ENCODE peak calls at places on chromosomes 11 and 22, in nine cellular contexts. M is heart right ventricle; X is cardiac muscle cell; J is CD8-positive, alpha-beta T cell; C is pancreas; H is neural progenitor cell; D is ovary; W is IMR-90; V is stomach. I is an unnamed sample.

GRCh38 chr11:102171101-102171500 is 60.9 kb downstream of the YAP1 start:
- DNase-seq in J (no peak), X (no peak), V (no peak), C (no peak), M (no peak), W (peak; percentile 85), D (no peak), H (no peak), I (no peak)

GRCh38 chr11:130051077-130051476 is 18.6 kb upstream of the APLP2 start:
- DNase-seq in H (no peak), J (no peak), D (no peak), M (no peak), V (no peak), X (no peak), W (peak; percentile 53), C (no peak), I (no peak)

GRCh38 chr11:103870821-103871309 is 165.6 kb upstream of the DDI1 start:
- DNase-seq in M (peak; percentile 27), C (no peak), V (no peak), D (peak; percentile 69), J (no peak), W (no peak), H (no peak), X (no peak), I (no peak)

GRCh38 chr11:119907934-119908760 is 179.1 kb upstream of the NECTIN1 start:
- DNase-seq in W (no peak), C (no peak), M (no peak), X (no peak), V (no peak), D (no peak), J (no peak), H (no peak), I (no peak)

GRCh38 chr11:73963861-73964260 is 13.0 kb downstream of the DNAJB13 start:
- DNase-seq in X (no peak), W (no peak), H (no peak), M (no peak), D (no peak), C (no peak), V (no peak), J (no peak), I (no peak)

GRCh38 chr11:10116588-10116987 is 177.4 kb downstream of the SBF2 start:
- DNase-seq in C (no peak), D (no peak), X (no peak), M (no peak), H (no peak), J (no peak), V (no peak), W (no peak), I (no peak)

GRCh38 chr22:31451709-31452571 is 37.7 kb downstream of the EIF4ENIF1 start:
- DNase-seq in W (peak; percentile 59), X (peak; percentile 54), M (no peak), H (peak; percentile 51), J (no peak), V (no peak), C (no peak), D (no peak), I (no peak)

GRCh38 chr11:86476109-86476861 is 101.6 kb downstream of the CCDC81 start:
- DNase-seq in H (no peak), W (peak; percentile 7), D (peak; percentile 41), M (peak; percentile 56), J (no peak), X (no peak), V (no peak), C (no peak), I (no peak)

GRCh38 chr11:962743-963142 is 37.1 kb downstream of the AP2A2 start:
- DNase-seq in X (no peak), C (no peak), J (no peak), M (no peak), W (no peak), V (no peak), H (no peak), D (no peak), I (no peak)

GRCh38 chr11:128776434-128777284 is 82.8 kb downstream of the FLI1 start:
- DNase-seq in D (peak; percentile 32), C (peak; percentile 51), H (peak; percentile 78), J (peak; percentile 27), X (peak; percentile 64), W (peak; percentile 33), V (peak; percentile 49), M (peak; percentile 67), I (peak; percentile 12)

GRCh38 chr22:47616396-47617020 is 854.1 kb downstream of the TBC1D22A start:
- DNase-seq in J (no peak), M (no peak), C (no peak), V (peak; percentile 14), X (no peak), H (no peak), D (no peak), W (no peak), I (no peak)

GRCh38 chr11:78414321-78415051 is 3.1 kb downstream of the GAB2 start:
- DNase-seq in X (no peak), C (no peak), J (no peak), D (no peak), V (no peak), H (no peak), W (peak; percentile 43), M (no peak), I (no peak)

DNA sequence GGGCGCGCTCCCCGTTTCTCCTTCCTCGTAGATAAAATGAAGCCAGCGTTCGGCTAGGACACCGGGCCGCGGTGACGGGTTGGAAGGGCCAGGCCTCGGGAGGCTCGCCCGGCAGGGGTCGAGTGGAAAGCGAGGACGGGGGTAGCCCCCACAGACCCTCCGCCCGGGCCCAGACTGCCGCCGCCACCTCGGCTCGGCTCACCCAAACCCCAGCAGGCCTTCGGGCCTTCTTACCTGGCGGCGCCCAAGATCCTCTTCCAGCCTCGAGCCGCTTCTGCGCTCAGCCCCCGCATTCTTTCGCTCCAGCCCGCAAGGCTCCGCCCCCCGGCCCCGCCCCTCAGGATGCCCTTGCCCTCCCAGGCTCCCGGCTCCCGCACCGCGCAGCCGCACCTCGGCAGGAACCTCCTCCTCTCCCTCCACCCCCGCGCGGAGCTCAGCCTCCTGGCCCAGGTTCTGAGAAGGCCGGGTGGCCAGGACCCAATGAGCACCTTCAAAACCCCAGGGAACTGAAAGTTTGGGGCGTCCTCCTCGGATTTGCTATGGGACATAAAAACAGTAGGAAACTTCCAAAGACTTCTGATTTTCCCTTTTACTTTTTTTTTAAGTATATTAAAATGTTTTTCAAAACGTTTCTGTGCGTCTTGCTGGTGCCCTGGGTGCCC is at the start of gene CD59:
- DNase-seq in J (peak; percentile 90), M (peak; percentile 98), D (peak; percentile 96), W (peak; percentile 88), V (peak; percentile 98), X (peak; percentile 94), C (peak; percentile 97), H (peak; percentile 95), I (peak; percentile 84)
- H3K27ac ChIP-seq in J (peak within 1 kb of the TSS; percentile 54), M (peak within 1 kb of the TSS; percentile 100), D (peak within 1 kb of the TSS; percentile 74), W (peak within 1 kb of the TSS; percentile 84), V (peak within 1 kb of the TSS; percentile 97), X (peak within 1 kb of the TSS; percentile 65), C (peak within 1 kb of the TSS; percentile 82), H (no peak within 1 kb of the TSS), I (peak within 1 kb of the TSS; percentile 52)

DNA sequence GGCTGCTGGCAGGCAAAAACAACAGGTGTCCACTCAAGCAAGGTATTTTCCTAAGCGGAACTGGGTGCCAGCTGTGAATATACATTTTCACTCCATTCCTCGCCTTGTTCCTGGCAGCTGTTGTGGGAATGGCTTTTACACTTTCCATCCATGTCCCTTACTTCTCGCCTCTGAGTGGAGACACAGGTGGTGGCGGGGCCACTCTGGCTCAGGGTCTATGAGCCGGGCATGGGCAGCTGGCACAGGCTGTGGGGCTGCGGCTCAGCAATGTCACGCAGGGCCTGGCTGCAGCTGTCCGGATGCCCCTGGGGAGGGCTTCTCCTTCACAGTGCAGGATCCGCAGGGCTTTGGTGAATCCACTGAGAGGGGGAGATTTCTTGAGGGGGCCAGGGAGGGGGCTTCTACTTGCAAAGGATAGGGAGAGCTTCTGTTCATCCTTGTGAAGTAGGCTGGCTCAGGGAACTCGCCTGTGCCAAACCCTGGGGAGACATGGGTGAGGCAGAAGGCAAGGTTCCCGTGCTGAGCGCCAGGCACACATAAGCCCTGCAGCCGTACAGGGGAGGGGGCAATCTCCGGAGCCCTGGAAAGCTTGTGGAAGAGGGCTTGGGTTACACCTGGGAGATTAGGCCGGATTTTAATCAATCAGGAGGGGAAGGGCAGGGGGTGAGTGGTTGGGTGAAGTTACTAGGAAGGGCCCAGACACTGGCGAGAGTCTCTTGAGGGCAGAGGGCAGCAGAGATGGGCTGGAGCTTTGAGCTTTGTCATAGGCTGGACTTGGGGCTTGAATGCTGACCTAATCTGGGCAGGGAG is 45.7 kb downstream of the KCNQ1OT1 start:
- DNase-seq in J (no peak), V (no peak), H (no peak), M (no peak), W (no peak), D (no peak), X (no peak), C (peak; percentile 11), I (no peak)
- H3K9me3 ChIP-seq in J (peaks cover 11% of the 10 kb centered on the region), V (peaks cover 63% of the 10 kb centered on the region), H (peaks cover 18% of the 10 kb centered on the region), M (peaks cover 52% of the 10 kb centered on the region), W (peaks cover 76% of the 10 kb centered on the region), D (no peaks in the 10 kb centered on the region), X (no peaks in the 10 kb centered on the region), C (no peaks in the 10 kb centered on the region), I (peaks cover 17% of the 10 kb centered on the region)

DNA sequence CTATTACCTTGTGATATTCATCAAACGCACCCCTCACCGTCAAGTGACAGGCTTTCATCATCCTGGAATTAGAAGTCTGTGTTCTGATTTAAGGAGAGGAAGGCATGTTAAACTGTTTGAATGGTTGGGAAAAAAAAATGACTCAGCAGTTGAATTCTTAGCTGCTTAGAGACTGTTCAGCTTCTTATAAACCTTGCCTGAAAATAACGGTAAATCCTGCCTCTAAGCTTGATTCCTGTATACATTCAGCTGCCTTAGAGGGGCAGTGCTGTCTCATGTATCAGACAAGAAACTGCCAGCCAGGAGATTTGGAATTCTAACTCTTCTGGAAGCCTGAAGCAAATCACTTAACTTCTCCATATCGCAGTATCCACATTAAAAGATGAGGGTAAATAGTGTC is 437.4 kb downstream of the JRKL start:
- DNase-seq in D (no peak), X (peak; percentile 61), V (no peak), M (no peak), C (no peak), J (no peak), W (peak; percentile 0), H (peak; percentile 47), I (no peak)
- TF ChIP-seq CTCF in D (no peak), X (peak; percentile 40), V (no peak), M (peak; percentile 49), C (no peak), J (no peak), W (peak; percentile 2), H (peak; percentile 51), I (no peak)

DNA sequence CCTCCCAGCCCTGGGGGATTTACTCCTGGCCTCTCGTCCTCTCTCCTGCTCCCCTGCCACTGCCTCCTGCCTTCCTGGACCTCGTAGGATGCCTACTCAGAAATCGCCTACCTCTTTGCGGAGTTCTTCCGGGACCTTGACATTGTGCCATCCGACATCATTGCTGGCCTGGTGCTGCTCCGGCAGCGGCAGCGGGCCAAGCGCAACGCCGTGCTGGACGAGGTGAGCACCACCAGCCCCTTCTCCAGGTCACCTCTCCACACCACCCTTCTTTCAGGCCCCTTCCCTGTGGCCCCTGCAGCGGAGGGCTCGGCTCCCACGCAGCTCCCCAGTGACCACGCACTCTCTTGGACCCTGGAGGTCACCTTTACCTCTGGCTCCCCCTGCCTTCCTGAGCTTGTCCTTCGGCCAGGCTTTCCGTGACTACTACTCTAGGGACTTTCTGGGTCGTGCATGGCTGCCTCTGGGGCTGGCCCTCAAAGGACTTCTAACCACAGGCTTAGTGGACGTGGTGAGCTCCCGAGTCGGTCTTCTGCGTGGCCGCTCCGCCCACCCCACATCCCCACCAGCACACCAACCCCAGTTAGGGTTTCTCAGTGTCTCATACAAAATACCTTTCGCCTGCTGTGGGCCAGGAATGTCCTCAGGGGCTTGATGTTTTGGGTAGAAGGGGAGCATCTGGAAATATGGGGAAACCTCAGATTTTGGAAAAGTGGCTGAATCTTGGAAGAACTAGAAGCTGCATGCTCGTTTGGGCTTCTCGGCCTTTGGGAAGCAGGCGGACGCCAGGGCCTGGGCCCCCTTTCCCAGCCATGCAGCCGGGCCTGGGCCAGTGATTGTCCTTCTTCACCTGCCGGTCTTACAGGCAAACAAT is 24.1 kb upstream of the MYRF start:
- DNase-seq in H (no peak), D (no peak), J (no peak), C (no peak), M (no peak), W (no peak), X (no peak), V (no peak), I (no peak)
- H3K27ac ChIP-seq in H (no peak overlapping the region), D (no peak overlapping the region), J (no peak overlapping the region), C (no peak overlapping the region), M (peak overlapping the region; percentile 4), W (no peak overlapping the region), X (peak overlapping the region; percentile 34), V (no peak overlapping the region), I (no peak overlapping the region)

I was measured in CD4-positive, alpha-beta T cell.